ENCODE peak calls at places on chromosomes 3 and 15, in eight cellular contexts. A is endothelial cell of umbilical vein, D is stomach, R is transverse colon, O is prostate gland, F is sigmoid colon, E is spleen, B is breast epithelium. U is an unnamed sample.

GRCh38 chr3:127490271-127491023 is 100.1 kb downstream of the TPRA1 start:
- DNase-seq in R (no peak), O (peak; percentile 1), A (no peak), B (no peak), D (no peak), E (no peak), F (peak; percentile 48), U (no peak)

GRCh38 chr3:123071146-123071545 is 4.3 kb downstream of the PDIA5 start:
- DNase-seq in A (no peak), E (no peak), O (no peak), B (no peak), R (no peak), D (no peak), F (no peak), U (no peak)

GRCh38 chr3:173747427-173747826 is 349.9 kb downstream of the NLGN1 start:
- DNase-seq in A (peak; percentile 73), O (no peak), B (no peak), E (no peak), D (no peak), F (no peak), R (no peak), U (no peak)

GRCh38 chr3:45123841-45124269 is 22.3 kb downstream of the CDCP1 start:
- DNase-seq in O (no peak), E (no peak), R (no peak), F (no peak), B (no peak), D (no peak), A (peak; percentile 40), U (peak; percentile 92)

GRCh38 chr15:74983725-74984231 is 11.6 kb upstream of the SCAMP5 start:
- DNase-seq in B (no peak), F (no peak), D (no peak), A (no peak), O (no peak), R (no peak), E (peak; percentile 10), U (no peak)

GRCh38 chr3:60555704-60556340 is 695.4 kb downstream of the FHIT start:
- DNase-seq in E (no peak), A (no peak), O (no peak), B (no peak), D (no peak), F (no peak), R (no peak), U (no peak)

GRCh38 chr15:94456246-94456645 is 224.9 kb downstream of the MCTP2 start:
- DNase-seq in B (no peak), E (no peak), F (no peak), R (no peak), D (no peak), O (no peak), A (peak; percentile 2), U (no peak)

GRCh38 chr3:86251781-86252180 is 739.2 kb downstream of the VGLL3 start:
- DNase-seq in D (no peak), B (no peak), O (no peak), A (no peak), R (no peak), F (no peak), E (no peak), U (no peak)

GRCh38 chr3:188507244-188507720 is 353.3 kb downstream of the LPP start:
- DNase-seq in B (no peak), O (no peak), F (no peak), E (no peak), D (no peak), R (no peak), A (peak; percentile 83), U (no peak)

GRCh38 chr3:24129549-24129948 is 184.5 kb downstream of the NR1D2 start:
- DNase-seq in D (no peak), E (no peak), O (peak; percentile 57), A (no peak), F (no peak), B (no peak), R (no peak), U (no peak)

GRCh38 chr3:193775421-193776077 is 182.5 kb downstream of the OPA1 start:
- DNase-seq in A (no peak), R (no peak), E (no peak), O (no peak), F (peak; percentile 34), D (no peak), B (no peak), U (no peak)

GRCh38 chr3:193776626-193777025 is 183.6 kb downstream of the OPA1 start:
- DNase-seq in O (no peak), B (no peak), A (no peak), F (no peak), R (no peak), D (no peak), E (no peak), U (no peak)

GRCh38 chr3:193779933-193780332 is 186.9 kb downstream of the OPA1 start:
- DNase-seq in R (no peak), A (no peak), B (no peak), F (no peak), O (no peak), E (no peak), D (no peak), U (no peak)

GRCh38 chr3:193778676-193779075 is 185.7 kb downstream of the OPA1 start:
- DNase-seq in A (no peak), D (no peak), F (no peak), E (no peak), O (no peak), B (no peak), R (no peak), U (no peak)

GRCh38 chr3:193777524-193777923 is 184.5 kb downstream of the OPA1 start:
- DNase-seq in E (no peak), A (no peak), B (no peak), O (no peak), F (no peak), D (no peak), R (no peak), U (no peak)
- H3K27me3 ChIP-seq in E (no peaks in the 10 kb centered on the region), A (peaks cover 29% of the 10 kb centered on the region), B (no peaks in the 10 kb centered on the region), O (no peaks in the 10 kb centered on the region), F (no peaks in the 10 kb centered on the region), D (peaks cover 3% of the 10 kb centered on the region), R (no peaks in the 10 kb centered on the region), U (no peaks in the 10 kb centered on the region)

DNA sequence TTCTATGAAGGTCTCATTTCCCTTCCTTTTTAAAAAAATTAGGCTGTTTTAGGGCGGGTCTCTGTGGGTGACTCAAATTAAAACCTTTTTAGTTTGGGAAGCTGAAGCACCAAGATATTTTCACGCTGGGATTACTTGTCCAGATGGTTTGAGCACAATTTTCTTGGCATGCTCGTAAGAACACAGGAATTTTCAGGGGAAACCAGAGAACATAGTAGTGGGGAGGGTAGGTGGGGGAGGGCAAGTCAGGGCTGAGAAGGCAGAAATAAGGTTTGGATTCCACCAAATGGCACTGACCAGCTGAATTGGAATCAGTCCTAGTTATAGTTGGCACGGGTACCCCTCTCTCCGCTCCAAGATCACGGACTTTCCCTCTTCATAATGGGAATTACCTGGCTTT is 97.3 kb upstream of the LRIG1 start:
- DNase-seq in F (no peak), R (no peak), A (no peak), D (no peak), B (no peak), E (no peak), O (no peak), U (no peak)
- TF ChIP-seq POLR2AphosphoS5 in F (no peak), R (no peak), A (no peak), D (no peak), B (no peak), E (no peak), O (no peak), U (no peak)

GRCh38 chr3:1118074-1118473 is 25.2 kb downstream of the CNTN6 start:
- DNase-seq in D (no peak), E (no peak), A (no peak), B (no peak), O (no peak), F (no peak), R (no peak), U (no peak)
- H3K27ac ChIP-seq in D (no peak overlapping the region), E (no peak overlapping the region), A (no peak overlapping the region), B (no peak overlapping the region), O (no peak overlapping the region), F (no peak overlapping the region), R (no peak overlapping the region), U (no peak overlapping the region)

GRCh38 chr15:96369825-96370621 is 39.5 kb downstream of the NR2F2 start:
- DNase-seq in B (no peak), R (no peak), D (no peak), O (no peak), F (no peak), E (no peak), A (no peak), U (no peak)
- H3K27me3 ChIP-seq in B (peaks cover 38% of the 10 kb centered on the region), R (peaks cover 57% of the 10 kb centered on the region), D (peaks cover 10% of the 10 kb centered on the region), O (no peaks in the 10 kb centered on the region), F (peaks cover 32% of the 10 kb centered on the region), E (peaks cover 23% of the 10 kb centered on the region), A (no peaks in the 10 kb centered on the region), U (no peaks in the 10 kb centered on the region)

GRCh38 chr15:100714034-100714748 is 111.8 kb downstream of the ASB7 start:
- DNase-seq in F (peak; percentile 49), R (no peak), A (no peak), O (no peak), D (no peak), B (peak; percentile 37), E (peak; percentile 62), U (no peak)
- TF ChIP-seq POLR2AphosphoS5 in F (no peak), R (no peak), A (no peak), O (no peak), D (no peak), B (no peak), E (no peak), U (no peak)

GRCh38 chr15:39435244-39435643 is 145.6 kb upstream of the THBS1 start:
- DNase-seq in O (no peak), F (no peak), R (no peak), D (no peak), B (no peak), A (no peak), E (no peak), U (no peak)
- H3K27ac ChIP-seq in O (no peak overlapping the region), F (peak overlapping the region; percentile 40), R (no peak overlapping the region), D (no peak overlapping the region), B (no peak overlapping the region), A (no peak overlapping the region), E (peak overlapping the region; percentile 38), U (no peak overlapping the region)

U was measured in Panc1.